ENCODE peak calls at places on chromosome 19, in eight cellular contexts. One of them, this sample, is unnamed.

GRCh38 chr19:801861-802496 is 4.7 kb downstream of the PTBP1 start:
- DNase-seq in stimulated activated CD8-positive, alpha-beta memory T cell treated with anti-CD3 and anti-CD28 coated beads, Interleukin-4, amount 100 ng/mL, for 4 hours: no peak
- DNase-seq in smooth muscle cell of the brain vasculature: no peak
- DNase-seq in cardiac muscle cell: peak; percentile 2
- DNase-seq in kidney tubule cell: peak; percentile 26
- DNase-seq in GM03348: peak; percentile 75
- DNase-seq in activated CD8-positive, alpha-beta memory T cell treated with anti-CD3 and anti-CD28 coated beads, Interleukin-2, amount 50 U/mL, for 4 hours: no peak
- DNase-seq in SJCRH30: no peak
- DNase-seq in this sample: no peak

GRCh38 chr19:32289566-32290210 is 55.7 kb upstream of the ZNF507 start:
- DNase-seq in stimulated activated CD8-positive, alpha-beta memory T cell treated with anti-CD3 and anti-CD28 coated beads, Interleukin-4, amount 100 ng/mL, for 4 hours: no peak
- DNase-seq in smooth muscle cell of the brain vasculature: no peak
- DNase-seq in cardiac muscle cell: no peak
- DNase-seq in kidney tubule cell: no peak
- DNase-seq in GM03348: no peak
- DNase-seq in activated CD8-positive, alpha-beta memory T cell treated with anti-CD3 and anti-CD28 coated beads, Interleukin-2, amount 50 U/mL, for 4 hours: no peak
- DNase-seq in SJCRH30: no peak
- DNase-seq in this sample: no peak

GRCh38 chr19:29524912-29525870 is 603 bp upstream of the VSTM2B start:
- DNase-seq in stimulated activated CD8-positive, alpha-beta memory T cell treated with anti-CD3 and anti-CD28 coated beads, Interleukin-4, amount 100 ng/mL, for 4 hours: no peak
- DNase-seq in smooth muscle cell of the brain vasculature: no peak
- DNase-seq in cardiac muscle cell: no peak
- DNase-seq in kidney tubule cell: no peak
- DNase-seq in GM03348: no peak
- DNase-seq in activated CD8-positive, alpha-beta memory T cell treated with anti-CD3 and anti-CD28 coated beads, Interleukin-2, amount 50 U/mL, for 4 hours: no peak
- DNase-seq in SJCRH30: no peak
- DNase-seq in this sample: no peak

GRCh38 chr19:35037716-35038622 is 3.6 kb upstream of the HPN start:
- DNase-seq in stimulated activated CD8-positive, alpha-beta memory T cell treated with anti-CD3 and anti-CD28 coated beads, Interleukin-4, amount 100 ng/mL, for 4 hours: no peak
- DNase-seq in smooth muscle cell of the brain vasculature: no peak
- DNase-seq in cardiac muscle cell: no peak
- DNase-seq in kidney tubule cell: peak; percentile 66
- DNase-seq in GM03348: peak; percentile 56
- DNase-seq in activated CD8-positive, alpha-beta memory T cell treated with anti-CD3 and anti-CD28 coated beads, Interleukin-2, amount 50 U/mL, for 4 hours: no peak
- DNase-seq in SJCRH30: no peak
- DNase-seq in this sample: peak; percentile 60

GRCh38 chr19:46351241-46352041 is 4.6 kb downstream of the PPP5C start:
- DNase-seq in stimulated activated CD8-positive, alpha-beta memory T cell treated with anti-CD3 and anti-CD28 coated beads, Interleukin-4, amount 100 ng/mL, for 4 hours: no peak
- DNase-seq in smooth muscle cell of the brain vasculature: no peak
- DNase-seq in cardiac muscle cell: no peak
- DNase-seq in kidney tubule cell: peak; percentile 84
- DNase-seq in GM03348: peak; percentile 62
- DNase-seq in activated CD8-positive, alpha-beta memory T cell treated with anti-CD3 and anti-CD28 coated beads, Interleukin-2, amount 50 U/mL, for 4 hours: no peak
- DNase-seq in SJCRH30: peak; percentile 89
- DNase-seq in this sample: peak; percentile 39

GRCh38 chr19:49932731-49933131 is 3.4 kb upstream of the NUP62 start:
- DNase-seq in stimulated activated CD8-positive, alpha-beta memory T cell treated with anti-CD3 and anti-CD28 coated beads, Interleukin-4, amount 100 ng/mL, for 4 hours: no peak
- DNase-seq in smooth muscle cell of the brain vasculature: no peak
- DNase-seq in cardiac muscle cell: no peak
- DNase-seq in kidney tubule cell: no peak
- DNase-seq in GM03348: no peak
- DNase-seq in activated CD8-positive, alpha-beta memory T cell treated with anti-CD3 and anti-CD28 coated beads, Interleukin-2, amount 50 U/mL, for 4 hours: no peak
- DNase-seq in SJCRH30: no peak
- DNase-seq in this sample: no peak

GRCh38 chr19:46015961-46016425 is 6.9 kb downstream of the PGLYRP1 start:
- DNase-seq in stimulated activated CD8-positive, alpha-beta memory T cell treated with anti-CD3 and anti-CD28 coated beads, Interleukin-4, amount 100 ng/mL, for 4 hours: no peak
- DNase-seq in smooth muscle cell of the brain vasculature: no peak
- DNase-seq in cardiac muscle cell: peak; percentile 28
- DNase-seq in kidney tubule cell: no peak
- DNase-seq in GM03348: no peak
- DNase-seq in activated CD8-positive, alpha-beta memory T cell treated with anti-CD3 and anti-CD28 coated beads, Interleukin-2, amount 50 U/mL, for 4 hours: peak; percentile 45
- DNase-seq in SJCRH30: no peak
- DNase-seq in this sample: peak; percentile 31

GRCh38 chr19:9159891-9160290 is 18.9 kb upstream of the OR7D2 start:
- DNase-seq in stimulated activated CD8-positive, alpha-beta memory T cell treated with anti-CD3 and anti-CD28 coated beads, Interleukin-4, amount 100 ng/mL, for 4 hours: no peak
- DNase-seq in smooth muscle cell of the brain vasculature: no peak
- DNase-seq in cardiac muscle cell: no peak
- DNase-seq in kidney tubule cell: no peak
- DNase-seq in GM03348: no peak
- DNase-seq in activated CD8-positive, alpha-beta memory T cell treated with anti-CD3 and anti-CD28 coated beads, Interleukin-2, amount 50 U/mL, for 4 hours: no peak
- DNase-seq in SJCRH30: no peak
- DNase-seq in this sample: no peak

GRCh38 chr19:51394045-51394836 is 3.9 kb upstream of the C19orf84 start:
- DNase-seq in stimulated activated CD8-positive, alpha-beta memory T cell treated with anti-CD3 and anti-CD28 coated beads, Interleukin-4, amount 100 ng/mL, for 4 hours: peak; percentile 82
- DNase-seq in smooth muscle cell of the brain vasculature: peak; percentile 97
- DNase-seq in cardiac muscle cell: peak; percentile 99
- DNase-seq in kidney tubule cell: peak; percentile 98
- DNase-seq in GM03348: peak; percentile 98
- DNase-seq in activated CD8-positive, alpha-beta memory T cell treated with anti-CD3 and anti-CD28 coated beads, Interleukin-2, amount 50 U/mL, for 4 hours: peak; percentile 84
- DNase-seq in SJCRH30: peak; percentile 96
- DNase-seq in this sample: peak; percentile 97

GRCh38 chr19:1487576-1488281 is 2.4 kb downstream of the PCSK4 start:
- DNase-seq in stimulated activated CD8-positive, alpha-beta memory T cell treated with anti-CD3 and anti-CD28 coated beads, Interleukin-4, amount 100 ng/mL, for 4 hours: no peak
- DNase-seq in smooth muscle cell of the brain vasculature: no peak
- DNase-seq in cardiac muscle cell: no peak
- DNase-seq in kidney tubule cell: no peak
- DNase-seq in GM03348: no peak
- DNase-seq in activated CD8-positive, alpha-beta memory T cell treated with anti-CD3 and anti-CD28 coated beads, Interleukin-2, amount 50 U/mL, for 4 hours: peak; percentile 10
- DNase-seq in SJCRH30: no peak
- DNase-seq in this sample: no peak

GRCh38 chr19:10270616-10271394 is at the start of gene ICAM1:
- DNase-seq in stimulated activated CD8-positive, alpha-beta memory T cell treated with anti-CD3 and anti-CD28 coated beads, Interleukin-4, amount 100 ng/mL, for 4 hours: peak; percentile 75
- DNase-seq in smooth muscle cell of the brain vasculature: no peak
- DNase-seq in cardiac muscle cell: no peak
- DNase-seq in kidney tubule cell: peak; percentile 94
- DNase-seq in GM03348: peak; percentile 78
- DNase-seq in activated CD8-positive, alpha-beta memory T cell treated with anti-CD3 and anti-CD28 coated beads, Interleukin-2, amount 50 U/mL, for 4 hours: peak; percentile 70
- DNase-seq in SJCRH30: no peak
- DNase-seq in this sample: peak; percentile 82

GRCh38 chr19:3366104-3366760 is at the start of gene NFIC:
- DNase-seq in stimulated activated CD8-positive, alpha-beta memory T cell treated with anti-CD3 and anti-CD28 coated beads, Interleukin-4, amount 100 ng/mL, for 4 hours: peak; percentile 25
- DNase-seq in smooth muscle cell of the brain vasculature: no peak
- DNase-seq in cardiac muscle cell: peak; percentile 60
- DNase-seq in kidney tubule cell: peak; percentile 77
- DNase-seq in GM03348: peak; percentile 95
- DNase-seq in activated CD8-positive, alpha-beta memory T cell treated with anti-CD3 and anti-CD28 coated beads, Interleukin-2, amount 50 U/mL, for 4 hours: peak; percentile 56
- DNase-seq in SJCRH30: peak; percentile 77
- DNase-seq in this sample: no peak

This sample was measured in germinal center.